ENCODE peak calls at places on chromosome 6, in five cellular contexts. S is ovary, E is NCI-H1417, T is mesenteric fat pad, U is osteocyte. Z is an unnamed sample.

GRCh38 chr6:131657630-131658111 is 20.6 kb downstream of the ENPP3 start:
- DNase-seq in S (no peak), E (no peak), T (no peak), U (no peak), Z (no peak)

GRCh38 chr6:57147401-57147800 is 24.7 kb upstream of the BAG2 start:
- DNase-seq in S (no peak), E (no peak), T (no peak), U (no peak), Z (no peak)

GRCh38 chr6:582370-582769 is 74.5 kb downstream of the HUS1B start:
- DNase-seq in S (no peak), E (no peak), T (no peak), U (no peak), Z (no peak)

GRCh38 chr6:52577022-52577777 is at the start of gene TRAM2:
- DNase-seq in S (peak; percentile 89), E (peak; percentile 86), T (peak; percentile 94), U (peak; percentile 93), Z (peak; percentile 87)

GRCh38 chr6:41455818-41456217 is 90.4 kb upstream of the FOXP4 start:
- DNase-seq in S (no peak), E (no peak), T (no peak), U (no peak), Z (no peak)

GRCh38 chr6:158625881-158626305 is 18.6 kb downstream of the DYNLT1 start:
- DNase-seq in S (no peak), E (no peak), T (no peak), U (peak; percentile 53), Z (no peak)

GRCh38 chr6:38871745-38872568 is 156.8 kb downstream of the DNAH8 start:
- DNase-seq in S (peak; percentile 22), E (peak; percentile 43), T (no peak), U (no peak), Z (no peak)

GRCh38 chr6:3333263-3333662 is 74.5 kb downstream of the PSMG4 start:
- DNase-seq in S (no peak), E (peak; percentile 27), T (no peak), U (no peak), Z (no peak)

GRCh38 chr6:149266659-149267058 is 50.9 kb upstream of the TAB2 start:
- DNase-seq in S (no peak), E (no peak), T (no peak), U (no peak), Z (no peak)

GRCh38 chr6:145245119-145245518 is 490.2 kb downstream of the EPM2A start:
- DNase-seq in S (no peak), E (no peak), T (no peak), U (no peak), Z (no peak)

GRCh38 chr6:46490425-46491200 is 636 bp downstream of the RCAN2 start:
- DNase-seq in S (peak; percentile 55), E (peak; percentile 60), T (no peak), U (peak; percentile 85), Z (peak; percentile 52)

GRCh38 chr6:21601341-21601740 is 7.8 kb downstream of the SOX4 start:
- DNase-seq in S (no peak), E (no peak), T (no peak), U (no peak), Z (no peak)

GRCh38 chr6:30740540-30740870 is 2.0 kb downstream of the FLOT1 start:
- DNase-seq in S (no peak), E (no peak), T (no peak), U (no peak), Z (no peak)

GRCh38 chr6:7008451-7008988 is 99.2 kb upstream of the RREB1 start:
- DNase-seq in S (no peak), E (peak; percentile 1), T (peak; percentile 33), U (no peak), Z (no peak)

GRCh38 chr6:14540859-14541540 is 423.4 kb downstream of the CD83 start:
- DNase-seq in S (no peak), E (no peak), T (no peak), U (no peak), Z (no peak)

GRCh38 chr6:134249412-134249758 is 68.5 kb downstream of the SGK1 start:
- DNase-seq in S (no peak), E (no peak), T (no peak), U (no peak), Z (no peak)

GRCh38 chr6:37556884-37557644 is 57.4 kb upstream of the CCDC167 start:
- DNase-seq in S (no peak), E (no peak), T (no peak), U (no peak), Z (no peak)

GRCh38 chr6:53546256-53546655 is 1.4 kb upstream of the GCLC start:
- DNase-seq in S (no peak), E (no peak), T (no peak), U (no peak), Z (no peak)

GRCh38 chr6:24844061-24844460 is 45.3 kb upstream of the ARMH2 start:
- DNase-seq in S (no peak), E (no peak), T (no peak), U (no peak), Z (no peak)

GRCh38 chr6:26124550-26125014 is 37.4 kb downstream of the HFE start:
- DNase-seq in S (no peak), E (no peak), T (no peak), U (no peak), Z (no peak)